ENCODE peak calls at places on chromosomes 4 and X, in six cellular contexts. T is uterus, M is left ventricle myocardium inferior, I is astrocyte, H is pancreas, C is cardiac muscle cell. W is an unnamed sample.

GRCh38 chrX:9337056-9337455 is 127.8 kb upstream of the TBL1X start:
- DNase-seq in M (peak; percentile 18), C (peak; percentile 76), H (no peak), I (peak; percentile 59), T (peak; percentile 44), W (no peak)

GRCh38 chr4:69760455-69760854 is at the start of gene SULT1B1:
- DNase-seq in H (peak; percentile 18), T (no peak), M (peak; percentile 13), I (peak; percentile 55), C (peak; percentile 71), W (no peak)

GRCh38 chrX:45668686-45669443 is 468.2 kb upstream of the DIPK2B start:
- DNase-seq in M (no peak), I (peak; percentile 97), T (no peak), C (peak; percentile 74), H (no peak), W (no peak)

GRCh38 chr4:150126880-150127236 is 48.6 kb downstream of the DCLK2 start:
- DNase-seq in H (no peak), I (peak; percentile 84), T (no peak), C (peak; percentile 63), M (no peak), W (no peak)

GRCh38 chr4:185171373-185172071 is 28.5 kb downstream of the SLC25A4 start:
- DNase-seq in M (no peak), C (no peak), H (no peak), I (no peak), T (no peak), W (no peak)

GRCh38 chrX:153638436-153639176 is 8.4 kb upstream of the DUSP9 start:
- DNase-seq in C (no peak), T (no peak), I (no peak), H (peak; percentile 10), M (no peak), W (no peak)

GRCh38 chr4:175953960-175954521 is 111.6 kb upstream of the WDR17 start:
- DNase-seq in I (no peak), T (no peak), C (no peak), H (no peak), M (no peak), W (no peak)

GRCh38 chr4:85478576-85478975 is 3.6 kb downstream of the ARHGAP24 start:
- DNase-seq in H (no peak), I (peak; percentile 64), M (no peak), C (peak; percentile 77), T (no peak), W (no peak)

GRCh38 chr4:63728480-63729177 is 680.6 kb downstream of the TECRL start:
- DNase-seq in I (no peak), C (no peak), T (no peak), M (no peak), H (no peak), W (no peak)

DNA sequence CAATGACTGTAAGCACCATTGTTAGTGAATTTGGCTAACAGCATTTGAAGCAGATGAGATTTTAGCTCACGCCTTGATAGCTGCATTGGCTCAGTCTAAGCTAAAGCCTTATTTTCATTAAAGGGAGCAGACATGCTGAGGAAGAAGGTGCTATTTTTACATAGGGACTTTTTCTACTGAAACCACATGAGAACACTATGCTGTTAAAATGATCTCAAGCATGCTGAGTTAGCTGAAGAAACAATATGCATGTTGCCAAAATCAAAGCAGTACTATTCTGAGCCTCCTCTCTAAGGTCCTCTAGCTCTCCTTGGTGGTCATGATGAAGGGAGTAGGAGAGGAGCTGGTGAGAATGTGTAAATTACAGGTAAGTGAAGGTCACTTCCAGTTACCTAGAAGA is 134.4 kb upstream of the JADE1 start:
- DNase-seq in M (no peak), H (no peak), T (no peak), I (no peak), C (no peak), W (no peak)
- H3K27ac ChIP-seq in M (peak overlapping the region; percentile 53), H (no peak overlapping the region), T (no peak overlapping the region), I (no peak overlapping the region), C (no peak overlapping the region), W (no peak overlapping the region)

DNA sequence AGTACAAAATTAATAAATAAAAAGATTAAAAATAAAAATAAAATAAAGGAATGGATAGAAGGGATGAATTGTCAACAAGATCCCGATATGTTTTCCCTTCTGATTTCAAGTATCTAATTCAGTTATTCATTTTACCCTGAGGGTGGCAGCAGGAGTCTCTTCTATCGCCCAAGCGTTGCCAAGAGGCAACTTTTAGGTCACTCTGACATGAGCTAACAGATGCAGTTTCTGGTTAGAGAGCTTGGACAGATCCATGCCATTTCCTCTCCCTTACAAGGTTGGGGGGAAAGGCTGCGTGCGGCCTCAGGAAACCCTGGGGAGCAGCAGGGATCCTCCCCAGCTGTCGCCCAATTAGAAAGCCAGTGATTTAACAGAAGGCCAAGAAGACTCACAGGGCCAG is 35.3 kb upstream of the WAS start:
- DNase-seq in T (peak; percentile 24), M (peak; percentile 11), C (peak; percentile 72), H (no peak), I (peak; percentile 13), W (peak; percentile 30)
- TF ChIP-seq CTCF in T (peak; percentile 48), M (peak; percentile 51), C (peak; percentile 25), H (no peak), I (peak; percentile 19), W (no peak)

GRCh38 chr4:169621754-169622481 is 1.5 kb downstream of the CLCN3 start:
- DNase-seq in M (no peak), C (peak; percentile 62), T (no peak), H (no peak), I (peak; percentile 74), W (no peak)
- H3K27ac ChIP-seq in M (peak overlapping the region; percentile 96), C (no peak overlapping the region), T (peak overlapping the region; percentile 96), H (peak overlapping the region; percentile 85), I (no peak overlapping the region), W (peak overlapping the region; percentile 85)

GRCh38 chr4:66972087-66972486 is 573.2 kb downstream of the CENPC start:
- DNase-seq in I (peak; percentile 1), C (no peak), H (no peak), M (no peak), T (no peak), W (no peak)
- TF ChIP-seq CTCF in I (no peak), C (no peak), H (no peak), M (no peak), T (no peak), W (no peak)

DNA sequence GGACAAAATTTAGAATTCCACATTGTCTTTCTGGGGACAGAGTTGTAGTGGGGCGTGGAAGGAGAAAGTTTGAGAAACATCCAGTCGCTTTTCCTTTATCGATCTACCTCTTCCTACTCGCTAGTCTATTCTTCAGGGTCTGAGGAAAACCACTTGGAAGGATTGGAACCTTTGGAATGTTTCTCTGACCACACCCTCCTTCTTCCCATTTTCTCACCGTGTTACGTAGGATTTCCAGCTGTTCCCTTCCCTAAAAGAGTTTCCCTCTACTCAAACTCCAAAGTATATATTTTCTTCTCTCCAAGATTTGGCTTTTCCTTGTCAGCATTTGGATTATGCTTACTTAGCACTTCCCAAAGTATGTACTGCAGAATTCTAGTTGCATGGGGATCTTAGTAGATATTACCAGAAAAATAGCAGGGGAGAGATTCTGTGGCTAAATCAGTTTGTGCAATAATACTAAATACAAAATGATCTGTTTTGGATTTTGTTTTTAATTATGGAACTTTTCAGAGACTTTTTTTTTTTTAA is 4.9 kb downstream of the ENPEP start:
- DNase-seq in M (no peak), I (peak; percentile 33), C (peak; percentile 31), T (no peak), H (no peak), W (no peak)
- H3K27ac ChIP-seq in M (peak overlapping the region; percentile 66), I (peak overlapping the region; percentile 51), C (no peak overlapping the region), T (peak overlapping the region; percentile 79), H (no peak overlapping the region), W (peak overlapping the region; percentile 21)

GRCh38 chr4:128061566-128062536 is 739 bp downstream of the LARP1B start:
- DNase-seq in C (peak; percentile 53), M (peak; percentile 53), I (peak; percentile 25), H (peak; percentile 72), T (peak; percentile 47), W (peak; percentile 68)
- TF ChIP-seq CTCF in C (no peak), M (no peak), I (no peak), H (no peak), T (no peak), W (no peak)

DNA sequence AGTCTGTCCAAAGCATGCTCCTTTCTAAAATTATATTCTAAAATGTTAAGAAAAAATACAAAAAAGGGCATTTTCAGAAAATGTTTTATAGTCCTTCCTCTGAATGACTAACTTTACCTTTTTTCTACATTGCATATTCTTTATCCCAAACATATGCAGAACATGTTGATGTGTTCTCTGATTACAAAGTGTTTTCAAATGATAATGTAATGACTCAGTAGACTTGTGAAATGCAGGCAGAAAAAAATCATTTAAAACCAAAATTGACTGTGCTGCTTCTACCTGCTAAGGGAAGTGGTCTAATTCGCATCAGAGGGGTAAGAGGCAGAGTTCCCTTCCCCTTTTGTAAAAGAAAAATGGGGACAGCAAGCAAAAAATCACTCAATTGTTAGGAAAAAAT is 22.7 kb upstream of the YTHDC1 start:
- DNase-seq in T (no peak), H (no peak), I (no peak), M (no peak), C (no peak), W (no peak)
- H3K27ac ChIP-seq in T (peak overlapping the region; percentile 76), H (no peak overlapping the region), I (no peak overlapping the region), M (no peak overlapping the region), C (no peak overlapping the region), W (no peak overlapping the region)

GRCh38 chr4:92305148-92305877 is 1.5 kb downstream of the GRID2 start:
- DNase-seq in C (peak; percentile 71), T (no peak), I (peak; percentile 49), H (peak; percentile 41), M (peak; percentile 25), W (peak; percentile 28)

GRCh38 chr4:92304636-92305035 is 870 bp downstream of the GRID2 start:
- DNase-seq in H (no peak), I (no peak), C (peak; percentile 7), M (no peak), T (no peak), W (no peak)

GRCh38 chr4:92304073-92304472 is 307 bp downstream of the GRID2 start:
- DNase-seq in I (no peak), T (no peak), M (no peak), C (no peak), H (no peak), W (no peak)

GRCh38 chr4:92305878-92306520 is 2.2 kb downstream of the GRID2 start:
- DNase-seq in I (no peak), T (no peak), M (no peak), C (no peak), H (no peak), W (no peak)

DNA sequence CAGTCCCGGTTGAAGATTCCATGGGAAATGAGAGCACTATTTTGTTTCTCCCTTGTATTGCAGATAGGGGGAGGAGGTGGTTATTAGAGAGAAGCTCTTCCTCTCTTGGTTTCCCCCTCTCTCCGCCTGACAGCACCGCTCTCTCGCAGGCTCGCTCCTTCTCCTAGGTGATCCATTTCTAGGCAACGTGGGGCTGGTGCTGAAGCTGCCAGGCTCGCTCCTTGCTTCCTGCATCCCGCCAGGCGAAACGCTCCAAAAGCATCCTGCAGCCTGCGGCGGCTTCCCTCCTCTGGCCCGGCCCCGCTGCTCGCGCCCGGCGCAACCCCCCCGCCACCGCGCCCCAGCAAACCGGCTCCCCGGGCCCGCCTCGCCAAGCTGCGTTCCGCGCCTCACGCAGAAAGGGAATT is at the start of gene GRID2:
- DNase-seq in M (no peak), H (no peak), T (no peak), C (peak; percentile 32), I (peak; percentile 6), W (no peak)
- TF ChIP-seq CTCF in M (peak; percentile 38), H (no peak), T (no peak), C (no peak), I (no peak), W (no peak)